ENCODE peak calls at places on chromosome 6, in five cellular contexts. X is MM.1S, J is heart right ventricle, Y is brain microvascular endothelial cell, P is Peyer's patch. E is an unnamed sample.

GRCh38 chr6:3735029-3735605 is 16.4 kb downstream of the PXDC1 start:
- DNase-seq in J (no peak), Y (no peak), P (no peak), X (no peak), E (no peak)

GRCh38 chr6:53369876-53370515 is 21.2 kb upstream of the ELOVL5 start:
- DNase-seq in Y (no peak), P (no peak), J (no peak), X (no peak), E (no peak)

GRCh38 chr6:169811072-169811471 is 59.6 kb downstream of the ERMARD start:
- DNase-seq in Y (no peak), X (no peak), J (no peak), P (peak), E (no peak)

GRCh38 chr6:22613695-22614094 is 44.3 kb downstream of the HDGFL1 start:
- DNase-seq in J (peak), P (no peak), Y (peak), X (no peak), E (no peak)

GRCh38 chr6:89385156-89385667 is 26.9 kb downstream of the RRAGD start:
- DNase-seq in P (no peak), J (no peak), Y (no peak), X (no peak), E (no peak)

GRCh38 chr6:31035862-31036497 is 25.7 kb downstream of the MUC22 start:
- DNase-seq in J (no peak), Y (no peak), P (no peak), X (no peak), E (no peak)

GRCh38 chr6:159831373-159831679 is 31.2 kb downstream of the PNLDC1 start:
- DNase-seq in Y (no peak), P (no peak), J (no peak), X (no peak), E (no peak)

GRCh38 chr6:107716688-107717089 is 107.4 kb downstream of the SCML4 start:
- DNase-seq in J (no peak), X (peak), Y (peak), P (no peak), E (no peak)

GRCh38 chr6:83019741-83020140 is 45.9 kb downstream of the UBE3D start:
- DNase-seq in X (no peak), P (no peak), J (no peak), Y (no peak), E (no peak)

GRCh38 chr6:145327497-145328055 is 407.7 kb downstream of the EPM2A start:
- DNase-seq in Y (no peak), X (no peak), J (no peak), P (no peak), E (no peak)

GRCh38 chr6:13725570-13725969 is 13.9 kb upstream of the RANBP9 start:
- DNase-seq in J (no peak), Y (no peak), P (no peak), X (no peak), E (no peak)

GRCh38 chr6:157312733-157313132 is 10.6 kb downstream of the TMEM242 start:
- DNase-seq in X (no peak), Y (no peak), J (no peak), P (no peak), E (no peak)

GRCh38 chr6:24583463-24584389 is 62.3 kb downstream of the KIAA0319 start:
- DNase-seq in P (peak), X (peak), J (peak), Y (peak), E (peak)

GRCh38 chr6:152112503-152113261 is 305.2 kb downstream of the ESR1 start:
- DNase-seq in P (no peak), X (no peak), Y (no peak), J (peak), E (peak)

GRCh38 chr6:148415511-148416286 is 73.1 kb downstream of the SASH1 start:
- DNase-seq in Y (no peak), J (no peak), P (no peak), X (no peak), E (no peak)

GRCh38 chr6:12967686-12968085 is 251.1 kb downstream of the PHACTR1 start:
- DNase-seq in X (no peak), Y (no peak), J (no peak), P (no peak), E (no peak)

GRCh38 chr6:136365781-136366354 is 76.2 kb upstream of the BCLAF1 start:
- DNase-seq in J (peak), X (no peak), P (no peak), Y (no peak), E (peak)

DNA sequence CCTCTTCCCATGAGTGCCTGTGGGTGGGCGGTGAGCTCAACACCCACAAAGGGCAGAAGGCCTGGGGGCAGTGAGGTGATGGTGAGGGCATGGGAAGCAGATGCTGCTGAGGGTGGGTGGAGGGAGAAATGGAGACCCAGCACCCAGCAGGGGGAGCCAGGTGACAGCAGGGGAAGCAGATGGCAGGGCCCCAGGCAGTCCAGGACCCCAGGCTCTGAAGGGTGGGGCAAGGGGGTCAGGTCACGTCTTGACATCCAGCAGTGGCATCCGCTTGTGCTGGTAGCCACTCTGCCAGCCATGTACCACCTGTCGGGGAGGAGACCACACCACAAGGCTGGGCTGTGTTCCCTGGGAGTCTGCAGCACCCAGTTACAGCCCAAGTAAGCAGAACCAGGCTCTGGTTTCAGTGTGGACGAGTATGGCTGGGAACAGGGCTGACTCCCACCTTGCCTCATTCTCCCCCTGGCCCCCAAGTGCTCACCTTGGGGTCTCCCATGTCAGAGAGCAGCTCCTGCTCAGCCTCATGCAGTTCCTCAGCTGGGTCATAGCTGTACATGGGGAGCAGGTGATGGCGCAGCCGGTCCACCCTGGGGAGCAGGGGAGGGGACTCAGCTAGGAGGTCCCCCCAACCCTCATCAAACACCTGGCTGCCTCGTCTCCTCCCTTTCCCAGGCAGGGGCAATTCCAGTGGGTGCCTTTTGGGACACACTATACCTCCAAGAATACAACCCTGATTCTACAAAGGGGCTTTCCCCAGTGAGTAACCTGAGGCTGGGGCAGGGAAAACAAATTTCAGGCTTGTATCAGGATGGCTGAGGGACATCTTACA is 2.0 kb downstream of the SMIM29 start:
- DNase-seq in Y (peak), P (no peak), J (no peak), X (no peak), E (no peak)
- TF ChIP-seq CTCF in Y (peak), P (peak), J (no peak), X (peak), E (peak)

GRCh38 chr6:101393291-101394251 is at the start of gene GRIK2:
- DNase-seq in J (no peak), X (peak), Y (peak), P (peak), E (peak)

GRCh38 chr6:101392561-101393230 is 812 bp upstream of the GRIK2 start:
- DNase-seq in J (no peak), X (no peak), P (no peak), Y (no peak), E (no peak)

GRCh38 chr6:101397199-101397598 is 3.7 kb downstream of the GRIK2 start:
- DNase-seq in P (no peak), J (no peak), Y (no peak), X (no peak), E (no peak)

GRCh38 chr6:101396552-101397173 is 3.2 kb downstream of the GRIK2 start:
- DNase-seq in J (peak), Y (peak), X (peak), P (no peak), E (no peak)

GRCh38 chr6:101395345-101395744 is 1.8 kb downstream of the GRIK2 start:
- DNase-seq in J (no peak), P (no peak), X (no peak), Y (no peak), E (no peak)
- TF ChIP-seq CTCF in J (no peak), P (no peak), X (peak), Y (no peak), E (no peak)

GRCh38 chr6:5108536-5108935 is 23.4 kb downstream of the PPP1R3G start:
- DNase-seq in Y (no peak), X (no peak), P (no peak), J (no peak), E (no peak)
- TF ChIP-seq CTCF in Y (no peak), X (no peak), P (no peak), J (no peak), E (no peak)

DNA sequence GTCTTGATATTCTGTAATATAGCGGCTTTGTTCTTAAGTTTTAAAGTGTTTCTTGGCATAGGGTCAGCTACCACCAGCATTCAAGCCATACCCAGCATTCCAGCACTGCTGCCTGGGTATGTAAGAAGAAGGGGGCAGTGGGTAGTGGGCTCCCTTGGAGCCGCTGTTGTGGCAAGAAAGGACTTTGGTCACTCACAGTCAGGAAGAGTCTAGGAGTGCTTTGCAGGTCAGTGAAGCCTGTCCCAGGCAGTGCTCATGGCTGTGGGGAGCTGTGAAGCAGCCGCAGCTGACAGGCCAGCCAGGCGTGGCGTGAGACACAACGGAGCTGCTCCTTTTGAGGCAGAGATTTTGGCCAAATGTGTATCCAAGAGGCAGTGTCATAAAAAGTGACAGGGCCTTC is 512.0 kb downstream of the CDKAL1 start:
- DNase-seq in X (no peak), P (no peak), Y (no peak), J (peak), E (no peak)
- TF ChIP-seq CTCF in X (no peak), P (no peak), Y (no peak), J (no peak), E (no peak)

GRCh38 chr6:77466055-77467028 is 3.1 kb upstream of the HTR1B start:
- DNase-seq in X (peak), Y (peak), P (no peak), J (no peak), E (peak)

GRCh38 chr6:77463308-77463880 is at the start of gene HTR1B:
- DNase-seq in X (no peak), Y (no peak), P (no peak), J (no peak), E (peak)

GRCh38 chr6:77461796-77462195 is 1.5 kb downstream of the HTR1B start:
- DNase-seq in X (no peak), Y (no peak), J (no peak), P (no peak), E (no peak)

GRCh38 chr6:77463881-77464867 is 883 bp upstream of the HTR1B start:
- DNase-seq in X (no peak), Y (no peak), P (no peak), J (no peak), E (peak)

DNA sequence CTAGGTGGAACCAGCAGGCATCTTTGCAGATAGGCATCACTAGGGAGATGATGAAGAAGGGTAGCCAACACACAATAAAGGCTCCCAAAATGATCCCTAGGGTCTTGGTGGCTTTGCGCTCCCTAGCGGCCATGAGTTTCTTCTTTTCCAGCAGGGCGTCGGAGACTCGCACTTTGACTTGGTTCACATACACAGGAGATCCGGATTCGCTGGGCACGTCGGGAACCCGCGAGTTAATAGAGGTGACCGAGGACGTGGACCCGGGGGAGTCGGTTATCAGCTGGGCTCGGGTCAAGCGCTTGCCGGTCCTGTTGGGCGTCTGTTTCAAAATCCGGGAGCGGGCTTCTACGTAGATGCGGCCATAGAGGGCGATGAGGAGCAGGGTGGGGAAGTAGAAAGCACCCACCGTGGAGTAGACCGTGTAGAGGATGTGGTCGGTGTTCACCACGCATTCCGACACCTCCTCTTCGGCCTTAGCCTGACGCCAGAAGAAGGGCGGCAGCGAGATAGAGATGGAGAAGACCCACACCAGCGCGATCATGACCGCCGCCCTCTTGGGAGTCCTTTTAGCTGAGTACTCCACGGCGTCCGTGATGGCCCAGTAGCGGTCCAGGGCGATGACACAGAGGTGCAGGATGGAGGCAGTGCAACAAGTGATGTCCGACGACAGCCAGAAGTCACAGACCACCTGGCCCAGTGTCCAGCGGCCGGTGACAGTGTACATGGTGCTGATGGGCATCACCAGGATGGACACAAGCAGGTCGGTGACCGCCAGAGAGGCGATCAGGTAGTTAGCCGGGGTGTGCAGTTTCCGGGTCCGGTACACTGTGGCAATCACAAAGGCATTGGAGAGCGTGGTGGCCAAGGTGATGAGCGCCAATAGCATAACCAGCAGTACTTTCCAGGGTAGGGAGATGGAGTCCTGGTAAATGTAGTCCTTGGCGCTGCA is 658 bp downstream of the HTR1B start:
- DNase-seq in J (no peak), P (no peak), X (no peak), Y (peak), E (peak)
- TF ChIP-seq CTCF in J (no peak), P (no peak), X (no peak), Y (peak), E (no peak)

GRCh38 chr6:29628419-29629281 is 4.3 kb downstream of the GABBR1 start:
- DNase-seq in P (peak), J (peak), X (peak), Y (peak), E (peak)
- TF ChIP-seq CTCF in P (peak), J (peak), X (peak), Y (peak), E (peak)

DNA sequence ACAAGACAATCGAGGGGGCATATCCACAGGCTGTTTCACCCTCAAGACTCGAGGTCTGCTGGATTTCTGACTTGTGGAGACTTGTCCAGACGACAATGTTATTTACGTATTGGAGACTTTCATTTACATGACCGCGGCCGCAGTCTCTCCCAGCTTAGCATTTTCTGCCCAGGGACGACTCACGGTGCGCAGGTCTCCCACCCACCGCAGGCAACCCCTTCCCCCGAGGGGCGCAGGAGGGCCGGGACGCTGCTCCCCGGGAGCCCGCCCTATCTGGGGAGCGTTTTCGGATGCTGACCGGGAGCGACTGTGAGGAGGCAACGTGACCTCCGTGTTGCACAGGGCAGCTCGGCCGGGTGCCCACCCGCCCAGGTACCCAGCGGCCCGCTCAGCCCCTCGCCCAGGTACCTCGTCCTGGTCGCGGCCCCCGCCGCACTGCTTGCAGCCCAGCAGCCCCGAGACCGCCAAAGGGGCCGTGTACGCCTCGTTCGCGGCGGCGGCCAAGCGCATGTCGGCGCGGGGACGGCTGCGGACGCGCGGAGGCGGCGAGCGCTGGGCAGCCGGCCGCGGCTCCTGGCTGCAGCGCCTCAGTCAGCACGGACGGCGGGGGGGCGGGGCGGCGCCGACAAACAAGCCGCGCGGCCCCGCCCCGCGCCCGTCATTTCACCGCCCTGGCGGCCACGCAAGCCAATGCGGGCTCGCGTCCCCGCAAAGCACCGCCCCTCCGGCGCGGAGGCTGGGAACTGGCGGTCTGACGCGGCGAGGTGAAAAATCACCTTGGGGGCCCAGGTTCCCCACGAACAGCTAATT is 85.5 kb downstream of the SESN1 start:
- DNase-seq in P (peak), X (peak), J (peak), Y (peak), E (peak)
- TF ChIP-seq CTCF in P (peak), X (no peak), J (no peak), Y (no peak), E (peak)

DNA sequence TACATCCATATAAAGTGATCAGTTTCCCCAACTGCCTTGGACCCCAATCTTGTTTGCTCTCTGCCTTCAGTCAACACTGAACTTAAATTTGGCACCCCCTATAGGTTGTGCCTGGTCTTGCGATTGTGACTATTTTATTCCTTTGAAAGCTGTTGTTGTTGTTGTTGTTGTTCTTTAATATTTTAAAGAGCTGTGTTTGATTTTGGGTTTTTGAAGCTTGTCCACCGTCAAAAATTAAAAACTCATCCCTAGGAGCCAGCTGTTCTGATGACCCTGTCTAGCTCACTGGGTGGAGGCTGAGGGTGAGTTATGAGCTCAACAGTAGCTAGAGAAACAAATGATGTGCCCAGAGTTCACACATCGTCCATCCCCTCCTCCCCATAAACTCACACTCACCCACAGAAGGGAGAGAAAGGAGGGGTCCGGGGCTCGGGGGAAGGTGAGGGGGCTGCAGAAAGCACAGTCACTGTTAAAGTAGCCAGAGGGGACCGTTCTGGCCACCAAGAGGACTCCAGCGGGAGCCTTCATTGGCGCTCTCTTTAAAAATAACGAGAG is 4.0 kb downstream of the SIM1 start:
- DNase-seq in P (no peak), J (no peak), Y (no peak), X (no peak), E (no peak)
- TF ChIP-seq CTCF in P (no peak), J (no peak), Y (peak), X (peak), E (no peak)

DNA sequence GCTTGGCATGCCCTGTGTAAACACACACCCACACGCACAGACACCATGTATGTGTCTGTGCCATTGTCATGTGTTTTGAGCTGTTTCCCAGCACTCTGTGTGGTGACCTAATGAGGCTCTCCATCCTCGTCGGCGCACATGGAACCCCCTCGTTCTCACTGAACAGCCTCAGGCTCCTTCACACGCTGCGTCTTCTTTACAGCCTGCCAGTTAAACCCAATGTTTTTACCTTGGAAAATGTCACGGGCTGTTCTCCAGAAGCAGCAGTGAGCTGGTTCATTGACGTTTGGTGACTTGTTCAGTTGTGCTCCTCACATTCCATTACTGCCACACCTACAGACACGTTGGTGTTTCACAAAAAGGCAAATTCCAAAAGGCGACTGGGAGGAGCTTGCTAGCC is 201.0 kb upstream of the FOXQ1 start:
- DNase-seq in P (no peak), Y (no peak), X (no peak), J (no peak), E (no peak)
- TF ChIP-seq CTCF in P (no peak), Y (no peak), X (no peak), J (no peak), E (no peak)